ENCODE peak calls at places on chromosomes 1 and 21, in seven cellular contexts. U, E, Q, L, Y, V and B are unnamed samples.
A peak's percentile ranks its signal among the peaks of the same experiment; 100 is the strongest.

GRCh38 chr1:151832318-151832984 is 849 bp upstream of the RORC start:
- DNase-seq in U (peak; percentile 38), E (peak; percentile 34), Q (peak; percentile 87), L (peak; percentile 46), Y (peak; percentile 86), V (peak; percentile 79), B (peak; percentile 95)

GRCh38 chr1:205286335-205286950 is 35.1 kb downstream of the NUAK2 start:
- DNase-seq in U (no peak), E (no peak), Q (peak; percentile 75), L (peak; percentile 52), Y (no peak), V (no peak), B (no peak)

GRCh38 chr1:206505702-206506375 is 1.5 kb upstream of the RASSF5 start:
- DNase-seq in U (no peak), E (no peak), Q (no peak), L (no peak), Y (no peak), V (no peak), B (no peak)

GRCh38 chr1:98897046-98897445 is 107.6 kb downstream of the PLPPR5 start:
- DNase-seq in U (no peak), E (no peak), Q (no peak), L (no peak), Y (no peak), V (no peak), B (no peak)

GRCh38 chr1:170698711-170699275 is 34.9 kb downstream of the PRRX1 start:
- DNase-seq in U (no peak), E (no peak), Q (no peak), L (no peak), Y (no peak), V (no peak), B (no peak)

GRCh38 chr21:36319767-36320420 is at the start of gene MORC3:
- DNase-seq in U (peak; percentile 97), E (peak; percentile 99), Q (peak; percentile 98), L (peak; percentile 96), Y (peak; percentile 98), V (peak; percentile 97), B (peak; percentile 99)

GRCh38 chr1:208335386-208335785 is 91.2 kb upstream of the PLXNA2 start:
- DNase-seq in U (no peak), E (no peak), Q (no peak), L (no peak), Y (no peak), V (no peak), B (no peak)

GRCh38 chr21:25273945-25274344 is 333.3 kb downstream of the MRPL39 start:
- DNase-seq in U (no peak), E (no peak), Q (no peak), L (no peak), Y (no peak), V (no peak), B (no peak)

GRCh38 chr1:204711103-204711946 is 25.8 kb upstream of the LRRN2 start:
- DNase-seq in U (no peak), E (no peak), Q (no peak), L (no peak), Y (no peak), V (no peak), B (no peak)

GRCh38 chr1:228031276-228031995 is 24.6 kb downstream of the WNT3A start:
- DNase-seq in U (no peak), E (no peak), Q (peak; percentile 0), L (no peak), Y (no peak), V (no peak), B (peak; percentile 51)

GRCh38 chr1:41483960-41484844 is at the start of gene EDN2:
- DNase-seq in U (peak; percentile 28), E (peak; percentile 49), Q (peak; percentile 89), L (peak; percentile 88), Y (peak; percentile 84), V (peak; percentile 66), B (peak; percentile 95)

GRCh38 chr1:41613646-41614592 is 129.4 kb upstream of the EDN2 start:
- DNase-seq in U (no peak), E (no peak), Q (no peak), L (no peak), Y (peak; percentile 33), V (no peak), B (no peak)

GRCh38 chr1:165476776-165477175 is 31.9 kb upstream of the RXRG start:
- DNase-seq in U (no peak), E (no peak), Q (no peak), L (no peak), Y (no peak), V (no peak), B (no peak)

GRCh38 chr21:41110664-41111063 is 57.3 kb upstream of the BACE2 start:
- DNase-seq in U (no peak), E (no peak), Q (no peak), L (no peak), Y (no peak), V (no peak), B (no peak)

GRCh38 chr21:41109174-41109573 is 58.8 kb upstream of the BACE2 start:
- DNase-seq in U (no peak), E (no peak), Q (no peak), L (no peak), Y (no peak), V (no peak), B (no peak)

GRCh38 chr21:41112740-41113692 is 54.9 kb upstream of the BACE2 start:
- DNase-seq in U (no peak), E (no peak), Q (no peak), L (peak; percentile 40), Y (no peak), V (no peak), B (no peak)

GRCh38 chr21:41107602-41108001 is 60.4 kb upstream of the BACE2 start:
- DNase-seq in U (no peak), E (no peak), Q (no peak), L (no peak), Y (no peak), V (no peak), B (no peak)

GRCh38 chr21:41111681-41112080 is 56.3 kb upstream of the BACE2 start:
- DNase-seq in U (no peak), E (no peak), Q (no peak), L (no peak), Y (no peak), V (no peak), B (no peak)
- TF ChIP-seq CTCF in U (no peak), E (no peak), Q (no peak), L (no peak), Y (no peak), V (no peak), B (no peak)

GRCh38 chr1:111748618-111749337 is 6.9 kb upstream of the DDX20 start:
- DNase-seq in U (no peak), E (no peak), Q (no peak), L (no peak), Y (no peak), V (no peak), B (no peak)
- H3K4me1 ChIP-seq in U (no peaks in the 10 kb centered on the region), E (no peaks in the 10 kb centered on the region), Q (no peaks in the 10 kb centered on the region), L (no peaks in the 10 kb centered on the region), Y (peaks cover 34% of the 10 kb centered on the region), V (peaks cover 14% of the 10 kb centered on the region), B (no peaks in the 10 kb centered on the region)

GRCh38 chr1:224064150-224064549 is 49.8 kb upstream of the FBXO28 start:
- DNase-seq in U (no peak), E (no peak), Q (no peak), L (no peak), Y (no peak), V (no peak), B (no peak)

GRCh38 chr1:224058303-224058702 is 55.6 kb upstream of the FBXO28 start:
- DNase-seq in U (no peak), E (no peak), Q (no peak), L (no peak), Y (no peak), V (no peak), B (no peak)

GRCh38 chr1:224057461-224058199 is 56.3 kb upstream of the FBXO28 start:
- DNase-seq in U (no peak), E (no peak), Q (no peak), L (no peak), Y (no peak), V (no peak), B (no peak)

GRCh38 chr1:224059897-224060462 is 53.9 kb upstream of the FBXO28 start:
- DNase-seq in U (no peak), E (no peak), Q (no peak), L (no peak), Y (no peak), V (no peak), B (no peak)

GRCh38 chr1:224061436-224061835 is 52.5 kb upstream of the FBXO28 start:
- DNase-seq in U (no peak), E (no peak), Q (no peak), L (no peak), Y (no peak), V (no peak), B (no peak)
- TF ChIP-seq CTCF in U (no peak), E (no peak), Q (no peak), L (no peak), Y (no peak), V (no peak), B (no peak)

GRCh38 chr1:3405491-3405890 is 49.0 kb upstream of the ARHGEF16 start:
- DNase-seq in U (no peak), E (no peak), Q (no peak), L (no peak), Y (no peak), V (no peak), B (no peak)

GRCh38 chr1:3403011-3403345 is 51.5 kb upstream of the ARHGEF16 start:
- DNase-seq in U (no peak), E (no peak), Q (no peak), L (no peak), Y (no peak), V (no peak), B (no peak)

GRCh38 chr1:3404801-3405200 is 49.7 kb upstream of the ARHGEF16 start:
- DNase-seq in U (no peak), E (no peak), Q (no peak), L (no peak), Y (no peak), V (no peak), B (no peak)

GRCh38 chr1:3403388-3404179 is 50.9 kb upstream of the ARHGEF16 start:
- DNase-seq in U (no peak), E (no peak), Q (no peak), L (no peak), Y (no peak), V (no peak), B (no peak)

GRCh38 chr1:3404301-3404700 is 50.2 kb upstream of the ARHGEF16 start:
- DNase-seq in U (no peak), E (no peak), Q (no peak), L (no peak), Y (no peak), V (no peak), B (no peak)
- H3K4me1 ChIP-seq in U (no peaks in the 10 kb centered on the region), E (peaks cover 14% of the 10 kb centered on the region), Q (no peaks in the 10 kb centered on the region), L (no peaks in the 10 kb centered on the region), Y (peaks cover 19% of the 10 kb centered on the region), V (peaks cover 3% of the 10 kb centered on the region), B (no peaks in the 10 kb centered on the region)

GRCh38 chr1:175755516-175755915 is 12.1 kb upstream of the TNR start:
- DNase-seq in U (no peak), E (no peak), Q (no peak), L (no peak), Y (no peak), V (no peak), B (no peak)

DNA sequence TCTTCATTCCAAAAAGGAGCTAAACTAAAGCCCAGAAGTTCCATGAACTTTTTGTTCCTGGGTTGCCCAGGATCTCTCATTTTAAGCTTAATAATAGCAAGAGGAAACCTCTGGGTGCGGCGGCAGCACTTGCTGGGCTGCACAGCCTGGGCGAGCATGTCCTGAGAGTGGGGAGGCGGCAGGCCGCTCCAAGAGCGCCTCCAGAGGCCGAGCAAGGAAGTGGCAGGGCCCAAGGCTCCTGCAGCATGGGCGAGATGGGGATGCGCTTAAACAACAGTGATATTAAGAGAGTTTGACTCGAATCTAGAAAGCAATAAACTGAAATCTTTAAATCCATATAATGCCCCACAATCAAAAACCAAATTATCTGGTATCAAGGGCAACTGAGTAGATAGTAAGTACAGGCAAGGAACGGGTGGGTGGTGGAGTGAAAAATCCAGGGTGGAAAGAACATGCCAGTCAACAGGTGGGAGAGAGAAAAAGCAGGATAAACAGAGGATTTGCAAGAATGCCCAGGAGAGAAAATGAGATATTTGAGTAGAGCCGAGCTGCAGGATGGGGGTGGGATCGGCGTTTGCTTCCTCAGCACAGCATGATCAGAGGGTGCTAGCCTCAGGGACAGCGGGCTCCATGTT is 14.1 kb upstream of the TNR start:
- DNase-seq in U (peak; percentile 42), E (no peak), Q (peak; percentile 18), L (peak; percentile 26), Y (no peak), V (no peak), B (peak; percentile 66)
- TF ChIP-seq CTCF in U (peak; percentile 55), E (no peak), Q (peak; percentile 36), L (peak; percentile 73), Y (peak; percentile 7), V (peak; percentile 60), B (peak; percentile 60)